ENCODE peak calls at places on chromosomes 4 and X, in six cellular contexts. F is choroid plexus epithelial cell, S is endothelial cell, Y is brain microvascular endothelial cell, H is astrocyte of the spinal cord, J is A549. I is an unnamed sample.

GRCh38 chr4:100208964-100209363 is 18.7 kb upstream of the DDIT4L start:
- DNase-seq in F (no peak), S (no peak), Y (no peak), H (peak), J (peak), I (no peak)

GRCh38 chr4:14196141-14196540 is 568.6 kb upstream of the BOD1L1 start:
- DNase-seq in F (peak), S (peak), Y (peak), H (peak), J (peak), I (peak)

GRCh38 chrX:119105826-119106225 is 21.8 kb downstream of the KIAA1210 start:
- DNase-seq in F (peak), S (no peak), Y (peak), H (peak), J (no peak), I (no peak)

GRCh38 chr4:138761638-138762205 is 253.9 kb upstream of the NOCT start:
- DNase-seq in F (no peak), S (no peak), Y (no peak), H (no peak), J (no peak), I (no peak)

GRCh38 chrX:150692837-150693781 is at the start of gene MTMR1:
- DNase-seq in F (no peak), S (peak), Y (no peak), H (no peak), J (no peak), I (no peak)

GRCh38 chrX:41412261-41413167 is 34.6 kb upstream of the NYX start:
- DNase-seq in F (no peak), S (no peak), Y (no peak), H (no peak), J (peak), I (no peak)

GRCh38 chr4:57023104-57023503 is 44.4 kb downstream of the POLR2B start:
- DNase-seq in F (peak), S (no peak), Y (peak), H (peak), J (no peak), I (no peak)

GRCh38 chr4:163395758-163396157 is 52.1 kb downstream of the NPY5R start:
- DNase-seq in F (no peak), S (no peak), Y (no peak), H (no peak), J (no peak), I (no peak)

GRCh38 chrX:123648028-123648810 is 84.6 kb downstream of the THOC2 start:
- DNase-seq in F (peak), S (peak), Y (peak), H (peak), J (peak), I (peak)

GRCh38 chr4:147633113-147633512 is 15.9 kb downstream of the TMEM184C start:
- DNase-seq in F (peak), S (no peak), Y (peak), H (peak), J (no peak), I (no peak)

GRCh38 chr4:113951263-113951662 is 28.2 kb downstream of the ARSJ start:
- DNase-seq in F (no peak), S (no peak), Y (no peak), H (peak), J (no peak), I (no peak)

GRCh38 chr4:1542516-1543320 is 136.5 kb upstream of the NKX1-1 start:
- DNase-seq in F (no peak), S (no peak), Y (no peak), H (no peak), J (no peak), I (no peak)

GRCh38 chr4:138014664-138015288 is 227.4 kb downstream of the SLC7A11 start:
- DNase-seq in F (no peak), S (no peak), Y (no peak), H (no peak), J (no peak), I (no peak)

GRCh38 chr4:116726523-116726922 is 358.9 kb downstream of the TRAM1L1 start:
- DNase-seq in F (no peak), S (no peak), Y (no peak), H (no peak), J (no peak), I (no peak)

GRCh38 chr4:177987896-177988295 is 545.7 kb upstream of the AGA start:
- DNase-seq in F (no peak), S (no peak), Y (no peak), H (no peak), J (no peak), I (no peak)

GRCh38 chrX:152220612-152221011 is 82.2 kb upstream of the MAGEA10 start:
- DNase-seq in F (peak), S (no peak), Y (peak), H (peak), J (peak), I (no peak)

GRCh38 chr4:16641971-16642370 is 256.5 kb downstream of the LDB2 start:
- DNase-seq in F (peak), S (no peak), Y (no peak), H (no peak), J (no peak), I (no peak)

GRCh38 chr4:37625499-37625898 is 60.7 kb downstream of the RELL1 start:
- DNase-seq in F (no peak), S (no peak), Y (no peak), H (no peak), J (no peak), I (no peak)

GRCh38 chrX:9789555-9789954 is 3.3 kb downstream of the SHROOM2 start:
- DNase-seq in F (no peak), S (no peak), Y (no peak), H (no peak), J (no peak), I (no peak)

GRCh38 chrX:63922221-63922620 is 137.2 kb upstream of the ARHGEF9 start:
- DNase-seq in F (peak), S (no peak), Y (peak), H (peak), J (peak), I (no peak)

GRCh38 chrX:44462851-44463250 is 79.8 kb downstream of the FUNDC1 start:
- DNase-seq in F (peak), S (no peak), Y (peak), H (peak), J (no peak), I (no peak)

GRCh38 chrX:40087574-40088298 is 10.0 kb downstream of the BCOR start:
- DNase-seq in F (no peak), S (no peak), Y (no peak), H (no peak), J (no peak), I (no peak)

GRCh38 chr4:101791189-101791572 is 651 bp downstream of the BANK1 start:
- DNase-seq in F (peak), S (no peak), Y (no peak), H (no peak), J (peak), I (no peak)

GRCh38 chrX:40931921-40932320 is 153.3 kb upstream of the USP9X start:
- DNase-seq in F (peak), S (no peak), Y (no peak), H (no peak), J (peak), I (no peak)

GRCh38 chr4:27062256-27062655 is 201.6 kb downstream of the STIM2 start:
- DNase-seq in F (no peak), S (no peak), Y (no peak), H (no peak), J (no peak), I (no peak)

GRCh38 chr4:54386270-54386669 is 157.2 kb downstream of the PDGFRA start:
- DNase-seq in F (no peak), S (no peak), Y (no peak), H (no peak), J (no peak), I (no peak)

GRCh38 chrX:47232803-47233332 is at the start of gene USP11:
- DNase-seq in F (peak), S (no peak), Y (peak), H (peak), J (peak), I (peak)

GRCh38 chrX:23332888-23333821 is 1.5 kb upstream of the PTCHD1 start:
- DNase-seq in F (no peak), S (no peak), Y (no peak), H (no peak), J (no peak), I (peak)

GRCh38 chrX:22389544-22390243 is 117.0 kb downstream of the CBLL2 start:
- DNase-seq in F (peak), S (no peak), Y (peak), H (peak), J (peak), I (no peak)

GRCh38 chr4:151798678-151799416 is 38.0 kb upstream of the GATB start:
- DNase-seq in F (no peak), S (no peak), Y (no peak), H (peak), J (no peak), I (no peak)

GRCh38 chrX:45788941-45789348 is 588.3 kb upstream of the DIPK2B start:
- DNase-seq in F (no peak), S (no peak), Y (no peak), H (no peak), J (no peak), I (no peak)

GRCh38 chr4:165385124-165385523 is 6.3 kb downstream of the CPE start:
- DNase-seq in F (no peak), S (no peak), Y (no peak), H (no peak), J (no peak), I (no peak)

GRCh38 chrX:134718329-134719317 is 60.4 kb upstream of the PLAC1 start:
- DNase-seq in F (peak), S (no peak), Y (peak), H (peak), J (peak), I (no peak)
- TF ChIP-seq CTCF in F (peak), S (no peak), Y (peak), H (peak), J (no peak), I (no peak)

DNA sequence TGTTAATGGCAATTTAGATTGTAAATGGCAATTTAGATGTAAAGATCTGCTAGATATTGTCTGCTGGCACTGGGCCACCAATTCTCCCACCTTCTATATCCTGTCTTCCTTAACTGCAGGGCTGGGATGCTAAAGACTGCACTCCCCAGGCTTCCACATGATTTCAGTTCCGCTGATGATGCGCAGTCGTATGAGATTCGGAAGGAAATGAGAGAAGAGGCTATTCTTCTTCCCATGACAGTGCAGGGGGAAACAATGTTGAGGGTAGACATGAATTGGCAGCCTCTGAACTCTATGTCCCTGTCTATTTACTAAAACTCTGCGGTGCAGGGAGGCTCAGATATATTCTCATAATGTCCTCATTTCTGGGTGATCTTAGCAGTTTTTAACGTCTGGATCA is 55.6 kb downstream of the PITX2 start:
- DNase-seq in F (no peak), S (no peak), Y (no peak), H (no peak), J (no peak), I (no peak)
- TF ChIP-seq CTCF in F (no peak), S (no peak), Y (no peak), H (no peak), J (no peak), I (no peak)

GRCh38 chr4:129929052-129929451 is 833.1 kb downstream of the C4orf33 start:
- DNase-seq in F (no peak), S (peak), Y (no peak), H (no peak), J (peak), I (no peak)
- TF ChIP-seq CTCF in F (peak), S (peak), Y (peak), H (peak), J (no peak), I (no peak)

DNA sequence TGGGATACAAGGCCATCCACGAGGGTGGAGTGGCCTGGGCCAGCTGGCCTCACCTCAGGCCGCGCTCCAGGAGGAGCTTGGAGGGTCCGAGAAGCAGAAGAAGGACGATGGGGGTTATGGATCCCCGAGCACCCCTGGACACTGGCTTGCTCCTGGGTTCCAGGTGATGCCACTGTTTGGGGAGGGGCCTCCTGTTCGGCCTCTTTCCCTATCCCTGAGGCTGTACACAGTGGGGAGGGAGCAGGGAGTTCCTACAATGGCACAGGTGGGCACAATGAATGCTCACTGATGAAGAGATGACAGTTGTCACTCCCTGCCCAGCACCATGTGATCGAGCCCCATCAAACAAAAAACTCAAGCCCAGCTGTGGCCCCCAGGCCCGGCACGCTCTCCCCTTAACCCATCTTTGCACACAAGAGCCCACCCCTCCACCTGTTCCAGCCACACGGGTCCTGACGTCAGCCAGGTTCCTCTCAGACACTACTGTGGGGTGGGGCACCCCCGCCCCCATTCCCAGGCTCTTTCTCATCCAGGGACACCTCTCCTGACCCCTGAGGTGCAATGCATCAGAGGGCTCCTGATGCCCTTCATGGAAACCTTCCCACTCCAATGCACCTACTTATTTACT is 70.3 kb downstream of the WFS1 start:
- DNase-seq in F (no peak), S (no peak), Y (no peak), H (no peak), J (no peak), I (no peak)
- TF ChIP-seq CTCF in F (no peak), S (no peak), Y (no peak), H (no peak), J (no peak), I (no peak)

I was measured in mesothelial cell of epicardium.